ENCODE peak calls at places on chromosomes 13 and 19, in eight cellular contexts. N is adrenal gland, B is foreskin fibroblast, F is GM12864, Q is GM13976, D is GM23338, U is AG04450, G is breast epithelium. M is an unnamed sample.

GRCh38 chr13:100798739-100799361 is 124.3 kb upstream of the TMTC4 start:
- DNase-seq in N (no peak), B (no peak), F (no peak), Q (no peak), D (no peak), U (no peak), G (no peak), M (no peak)

GRCh38 chr19:16342002-16342715 is 17.5 kb downstream of the KLF2 start:
- DNase-seq in N (peak; percentile 32), B (no peak), F (peak; percentile 85), Q (peak; percentile 76), D (no peak), U (no peak), G (no peak), M (peak; percentile 74)

GRCh38 chr13:43159007-43159406 is 135.6 kb downstream of the DNAJC15 start:
- DNase-seq in N (peak; percentile 6), B (peak; percentile 55), F (no peak), Q (no peak), D (peak; percentile 54), U (peak; percentile 3), G (no peak), M (no peak)

GRCh38 chr19:44657211-44657921 is 13.7 kb downstream of the PVR start:
- DNase-seq in N (peak; percentile 69), B (peak; percentile 26), F (peak; percentile 19), Q (peak; percentile 87), D (peak; percentile 90), U (no peak), G (no peak), M (peak; percentile 80)

GRCh38 chr13:57582032-57582431 is 49.5 kb upstream of the PCDH17 start:
- DNase-seq in N (no peak), B (no peak), F (no peak), Q (no peak), D (peak; percentile 68), U (no peak), G (no peak), M (no peak)

GRCh38 chr13:30832845-30833332 is 73.2 kb upstream of the MEDAG start:
- DNase-seq in N (peak; percentile 83), B (no peak), F (no peak), Q (peak; percentile 59), D (peak; percentile 33), U (no peak), G (peak; percentile 94), M (no peak)

GRCh38 chr19:29813665-29814064 is 1.9 kb downstream of the CCNE1 start:
- DNase-seq in N (no peak), B (no peak), F (no peak), Q (no peak), D (no peak), U (no peak), G (no peak), M (no peak)

GRCh38 chr19:2542341-2543069 is 66.6 kb downstream of the GADD45B start:
- DNase-seq in N (peak; percentile 79), B (no peak), F (no peak), Q (no peak), D (peak; percentile 69), U (no peak), G (no peak), M (no peak)

GRCh38 chr13:53160211-53160610 is 131.6 kb downstream of the OLFM4 start:
- DNase-seq in N (no peak), B (no peak), F (no peak), Q (no peak), D (no peak), U (no peak), G (no peak), M (no peak)

GRCh38 chr13:61413572-61413971 is 2.1 kb downstream of the PCDH20 start:
- DNase-seq in N (no peak), B (no peak), F (no peak), Q (no peak), D (peak; percentile 33), U (no peak), G (no peak), M (no peak)

GRCh38 chr19:54674021-54674617 is 11.3 kb downstream of the LILRB4 start:
- DNase-seq in N (no peak), B (no peak), F (peak; percentile 45), Q (peak; percentile 57), D (peak; percentile 86), U (no peak), G (no peak), M (peak; percentile 38)

GRCh38 chr19:31119951-31120690 is 229.1 kb downstream of the TSHZ3 start:
- DNase-seq in N (no peak), B (no peak), F (no peak), Q (no peak), D (no peak), U (no peak), G (no peak), M (no peak)

GRCh38 chr13:30224732-30225131 is 82.6 kb downstream of the KATNAL1 start:
- DNase-seq in N (no peak), B (peak; percentile 16), F (no peak), Q (no peak), D (no peak), U (no peak), G (no peak), M (no peak)

GRCh38 chr13:98686281-98686680 is 66.2 kb downstream of the SLC15A1 start:
- DNase-seq in N (no peak), B (no peak), F (no peak), Q (no peak), D (no peak), U (no peak), G (no peak), M (no peak)

GRCh38 chr13:57638147-57638890 is 6.8 kb downstream of the PCDH17 start:
- DNase-seq in N (no peak), B (no peak), F (no peak), Q (no peak), D (no peak), U (no peak), G (no peak), M (no peak)

GRCh38 chr13:79901336-79901735 is 420.4 kb downstream of the NDFIP2 start:
- DNase-seq in N (no peak), B (peak; percentile 38), F (no peak), Q (no peak), D (peak; percentile 29), U (no peak), G (no peak), M (no peak)

GRCh38 chr13:33761744-33762143 is 56.2 kb upstream of the RFC3 start:
- DNase-seq in N (peak; percentile 10), B (peak; percentile 7), F (no peak), Q (no peak), D (peak; percentile 43), U (no peak), G (no peak), M (no peak)

DNA sequence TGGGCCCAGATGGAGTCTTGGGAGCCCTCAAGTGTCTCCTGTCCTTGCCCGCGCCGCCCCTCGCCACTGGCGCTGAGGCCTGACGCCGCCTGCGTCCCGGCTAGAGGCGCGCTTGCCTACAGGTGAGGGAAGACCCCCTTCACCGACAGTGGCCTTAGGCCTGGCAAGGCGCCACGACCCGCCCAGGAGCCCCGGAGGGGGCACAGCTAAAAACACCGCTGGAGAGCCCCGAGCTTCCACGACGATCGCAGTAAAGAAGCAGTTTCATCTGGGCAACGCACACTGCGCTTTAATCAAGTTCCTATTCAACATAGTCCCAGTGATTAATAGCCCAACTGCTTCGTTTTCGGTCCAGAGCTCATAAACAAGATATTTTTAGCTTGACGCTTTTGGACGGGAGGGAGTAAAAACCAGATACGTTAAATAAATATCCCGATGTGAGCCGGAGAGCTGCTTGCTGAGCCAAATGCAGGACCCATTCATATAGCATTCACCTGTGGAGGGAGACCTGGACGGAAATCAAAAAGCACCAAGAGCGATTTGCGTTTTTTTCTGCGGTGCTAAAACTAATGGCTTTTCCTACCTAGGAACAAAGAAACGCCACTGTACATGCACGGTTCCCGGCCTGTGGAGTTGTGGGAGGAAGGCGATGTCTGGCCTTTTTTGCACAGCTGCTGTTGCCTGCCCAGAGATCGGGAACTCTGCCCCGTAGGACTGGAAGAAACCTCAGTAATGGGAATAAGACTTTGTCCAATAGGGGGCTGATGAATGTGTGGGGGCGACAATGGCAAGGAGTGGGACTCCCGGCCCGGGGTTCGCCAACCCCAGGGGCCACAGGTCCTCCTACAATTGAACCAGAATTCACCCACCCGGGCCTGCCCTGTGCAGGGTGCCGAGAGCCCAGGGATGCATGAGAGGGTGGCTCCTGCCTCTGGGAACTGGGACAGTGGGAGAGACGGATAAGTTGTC is 1.7 kb upstream of the CEBPA start:
- DNase-seq in N (no peak), B (no peak), F (no peak), Q (peak; percentile 30), D (no peak), U (no peak), G (peak; percentile 55), M (peak; percentile 34)
- TF ChIP-seq CTCF in N (no peak), B (no peak), F (no peak), Q (no peak), D (no peak), U (no peak), G (no peak), M (no peak)

GRCh38 chr19:11377237-11377636 is 2.8 kb downstream of the SWSAP1 start:
- DNase-seq in N (peak; percentile 87), B (peak; percentile 78), F (no peak), Q (peak; percentile 66), D (peak; percentile 27), U (peak; percentile 76), G (no peak), M (peak; percentile 50)

GRCh38 chr19:11377756-11378155 is 3.3 kb downstream of the SWSAP1 start:
- DNase-seq in N (no peak), B (peak; percentile 26), F (no peak), Q (no peak), D (no peak), U (no peak), G (no peak), M (no peak)

GRCh38 chr19:11379857-11380350 is 4.2 kb downstream of the EPOR start:
- DNase-seq in N (no peak), B (no peak), F (no peak), Q (no peak), D (no peak), U (no peak), G (no peak), M (no peak)

GRCh38 chr19:11380653-11381534 is 3.2 kb downstream of the EPOR start:
- DNase-seq in N (peak; percentile 97), B (peak; percentile 91), F (peak; percentile 96), Q (peak; percentile 99), D (peak; percentile 100), U (peak; percentile 80), G (peak; percentile 97), M (peak; percentile 98)

GRCh38 chr19:11378319-11379189 is 4.1 kb downstream of the SWSAP1 start:
- DNase-seq in N (peak; percentile 66), B (peak; percentile 74), F (no peak), Q (peak; percentile 36), D (peak; percentile 86), U (no peak), G (no peak), M (peak; percentile 25)
- TF ChIP-seq CTCF in N (peak; percentile 55), B (peak; percentile 51), F (peak; percentile 76), Q (peak; percentile 60), D (peak; percentile 78), U (peak; percentile 54), G (peak; percentile 37), M (peak; percentile 73)

DNA sequence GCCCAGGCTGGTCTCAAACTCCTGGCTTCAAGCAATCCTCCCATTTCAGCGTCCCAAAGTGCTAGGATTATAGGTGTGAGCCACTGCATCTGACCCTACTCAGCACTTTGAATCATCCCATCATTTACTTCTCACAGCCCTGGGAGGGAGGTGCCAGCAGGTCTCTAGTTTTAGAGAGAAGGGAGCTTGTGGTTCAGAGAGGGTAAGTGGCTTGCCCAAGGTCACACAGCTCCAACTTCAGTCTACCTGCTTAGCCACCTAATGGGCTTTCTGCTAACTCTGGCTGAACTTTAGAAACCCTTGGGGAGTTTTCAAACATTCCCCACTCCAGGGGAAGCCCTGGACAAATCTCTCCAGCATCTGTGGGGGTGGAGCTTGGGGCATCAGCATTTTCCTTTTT is 18.3 kb downstream of the CACNA1A start:
- DNase-seq in N (no peak), B (no peak), F (no peak), Q (no peak), D (no peak), U (no peak), G (no peak), M (no peak)
- TF ChIP-seq CTCF in N (no peak), B (no peak), F (no peak), Q (no peak), D (no peak), U (no peak), G (no peak), M (no peak)

GRCh38 chr13:96020155-96020575 is 33.0 kb downstream of the UGGT2 start:
- DNase-seq in N (peak; percentile 68), B (peak; percentile 37), F (peak; percentile 34), Q (peak; percentile 46), D (peak; percentile 74), U (peak; percentile 27), G (no peak), M (peak; percentile 54)
- TF ChIP-seq CTCF in N (peak; percentile 84), B (peak; percentile 55), F (peak; percentile 61), Q (peak; percentile 68), D (peak; percentile 69), U (peak; percentile 65), G (peak; percentile 55), M (peak; percentile 27)